ENCODE peak calls at places on chromosome 20, in five cellular contexts. V is RPMI8226, G is HS-27A, B is GF-D8, E is right cardiac atrium. Q is an unnamed sample.

GRCh38 chr20:52763321-52763853 is 208.8 kb upstream of the TSHZ2 start:
- DNase-seq in G (no peak), V (no peak), E (no peak), B (no peak), Q (no peak)

GRCh38 chr20:33273117-33273851 is 9.7 kb upstream of the BPIFB1 start:
- DNase-seq in V (no peak), G (no peak), E (no peak), B (no peak), Q (no peak)

GRCh38 chr20:62496525-62497218 is 20.9 kb upstream of the GATA5 start:
- DNase-seq in E (no peak), G (no peak), B (no peak), V (peak; percentile 35), Q (peak; percentile 93)

GRCh38 chr20:2156666-2157624 is 55.3 kb downstream of the STK35 start:
- DNase-seq in G (no peak), V (no peak), E (no peak), B (no peak), Q (no peak)

GRCh38 chr20:37406010-37406998 is 60.4 kb downstream of the SRC start:
- DNase-seq in E (no peak), B (peak; percentile 22), G (peak; percentile 20), V (peak; percentile 71), Q (peak; percentile 91)

GRCh38 chr20:19626896-19627295 is 131.2 kb upstream of the RIN2 start:
- DNase-seq in G (no peak), E (no peak), B (no peak), V (no peak), Q (no peak)

GRCh38 chr20:54995021-54995420 is 519.6 kb downstream of the DOK5 start:
- DNase-seq in G (no peak), B (no peak), E (no peak), V (no peak), Q (no peak)

GRCh38 chr20:32762754-32763201 is 593 bp downstream of the DNMT3B start:
- DNase-seq in B (no peak), G (no peak), V (peak; percentile 25), E (no peak), Q (no peak)

Q was measured in HuH-7.